ENCODE peak calls at places on chromosome 2, in ten cellular contexts. One of them, this sample, is unnamed.

GRCh38 chr2:100018312-100018711 is 124.1 kb downstream of the AFF3 start:
- DNase-seq in kidney: no peak
- DNase-seq in CD4-positive, alpha-beta T cell: no peak
- DNase-seq in AG04450: no peak
- DNase-seq in lower lobe of right lung: no peak
- DNase-seq in neural crest cell: no peak
- DNase-seq in HL-60: no peak
- DNase-seq in HCT116: no peak
- DNase-seq in MCF 10A: no peak
- DNase-seq in HFFc6: no peak
- DNase-seq in this sample: no peak

GRCh38 chr2:126859631-126860030 is 39.1 kb upstream of the TEX51 start:
- DNase-seq in CD4-positive, alpha-beta T cell: no peak
- DNase-seq in neural crest cell: no peak
- DNase-seq in lower lobe of right lung: no peak
- DNase-seq in HFFc6: no peak
- DNase-seq in kidney: no peak
- DNase-seq in HCT116: no peak
- DNase-seq in MCF 10A: no peak
- DNase-seq in AG04450: no peak
- DNase-seq in HL-60: no peak
- DNase-seq in this sample: no peak

GRCh38 chr2:105387225-105387624 is 11.6 kb downstream of the FHL2 start:
- DNase-seq in neural crest cell: no peak
- DNase-seq in HCT116: no peak
- DNase-seq in HL-60: no peak
- DNase-seq in HFFc6: no peak
- DNase-seq in lower lobe of right lung: no peak
- DNase-seq in CD4-positive, alpha-beta T cell: no peak
- DNase-seq in AG04450: no peak
- DNase-seq in kidney: no peak
- DNase-seq in MCF 10A: peak
- DNase-seq in this sample: no peak

GRCh38 chr2:3302751-3303582 is 74.7 kb downstream of the EIPR1 start:
- DNase-seq in AG04450: no peak
- DNase-seq in HCT116: no peak
- DNase-seq in lower lobe of right lung: peak
- DNase-seq in HFFc6: no peak
- DNase-seq in HL-60: no peak
- DNase-seq in neural crest cell: peak
- DNase-seq in MCF 10A: no peak
- DNase-seq in kidney: peak
- DNase-seq in CD4-positive, alpha-beta T cell: no peak
- DNase-seq in this sample: no peak

GRCh38 chr2:53312181-53312580 is 455.4 kb upstream of the CHAC2 start:
- DNase-seq in HFFc6: no peak
- DNase-seq in HCT116: no peak
- DNase-seq in MCF 10A: no peak
- DNase-seq in neural crest cell: no peak
- DNase-seq in HL-60: no peak
- DNase-seq in lower lobe of right lung: no peak
- DNase-seq in kidney: no peak
- DNase-seq in AG04450: no peak
- DNase-seq in CD4-positive, alpha-beta T cell: no peak
- DNase-seq in this sample: no peak

GRCh38 chr2:74587664-74588277 is 33.3 kb downstream of the DOK1 start:
- DNase-seq in AG04450: no peak
- DNase-seq in MCF 10A: peak
- DNase-seq in HCT116: peak
- DNase-seq in CD4-positive, alpha-beta T cell: peak
- DNase-seq in lower lobe of right lung: peak
- DNase-seq in kidney: no peak
- DNase-seq in HFFc6: peak
- DNase-seq in HL-60: no peak
- DNase-seq in neural crest cell: peak
- DNase-seq in this sample: peak

GRCh38 chr2:9952286-9952737 is 819 bp downstream of the GRHL1 start:
- DNase-seq in HCT116: no peak
- DNase-seq in HL-60: no peak
- DNase-seq in neural crest cell: no peak
- DNase-seq in MCF 10A: no peak
- DNase-seq in AG04450: no peak
- DNase-seq in kidney: no peak
- DNase-seq in lower lobe of right lung: no peak
- DNase-seq in HFFc6: no peak
- DNase-seq in CD4-positive, alpha-beta T cell: no peak
- DNase-seq in this sample: no peak

GRCh38 chr2:238379096-238379810 is 47.5 kb upstream of the ASB1 start:
- DNase-seq in HCT116: no peak
- DNase-seq in AG04450: no peak
- DNase-seq in kidney: no peak
- DNase-seq in HFFc6: no peak
- DNase-seq in HL-60: peak
- DNase-seq in lower lobe of right lung: peak
- DNase-seq in CD4-positive, alpha-beta T cell: no peak
- DNase-seq in neural crest cell: no peak
- DNase-seq in MCF 10A: no peak
- DNase-seq in this sample: peak

GRCh38 chr2:19504400-19505198 is 146.2 kb upstream of the OSR1 start:
- DNase-seq in lower lobe of right lung: no peak
- DNase-seq in AG04450: no peak
- DNase-seq in neural crest cell: no peak
- DNase-seq in HL-60: no peak
- DNase-seq in kidney: no peak
- DNase-seq in HFFc6: no peak
- DNase-seq in HCT116: no peak
- DNase-seq in MCF 10A: no peak
- DNase-seq in CD4-positive, alpha-beta T cell: no peak
- DNase-seq in this sample: no peak

DNA sequence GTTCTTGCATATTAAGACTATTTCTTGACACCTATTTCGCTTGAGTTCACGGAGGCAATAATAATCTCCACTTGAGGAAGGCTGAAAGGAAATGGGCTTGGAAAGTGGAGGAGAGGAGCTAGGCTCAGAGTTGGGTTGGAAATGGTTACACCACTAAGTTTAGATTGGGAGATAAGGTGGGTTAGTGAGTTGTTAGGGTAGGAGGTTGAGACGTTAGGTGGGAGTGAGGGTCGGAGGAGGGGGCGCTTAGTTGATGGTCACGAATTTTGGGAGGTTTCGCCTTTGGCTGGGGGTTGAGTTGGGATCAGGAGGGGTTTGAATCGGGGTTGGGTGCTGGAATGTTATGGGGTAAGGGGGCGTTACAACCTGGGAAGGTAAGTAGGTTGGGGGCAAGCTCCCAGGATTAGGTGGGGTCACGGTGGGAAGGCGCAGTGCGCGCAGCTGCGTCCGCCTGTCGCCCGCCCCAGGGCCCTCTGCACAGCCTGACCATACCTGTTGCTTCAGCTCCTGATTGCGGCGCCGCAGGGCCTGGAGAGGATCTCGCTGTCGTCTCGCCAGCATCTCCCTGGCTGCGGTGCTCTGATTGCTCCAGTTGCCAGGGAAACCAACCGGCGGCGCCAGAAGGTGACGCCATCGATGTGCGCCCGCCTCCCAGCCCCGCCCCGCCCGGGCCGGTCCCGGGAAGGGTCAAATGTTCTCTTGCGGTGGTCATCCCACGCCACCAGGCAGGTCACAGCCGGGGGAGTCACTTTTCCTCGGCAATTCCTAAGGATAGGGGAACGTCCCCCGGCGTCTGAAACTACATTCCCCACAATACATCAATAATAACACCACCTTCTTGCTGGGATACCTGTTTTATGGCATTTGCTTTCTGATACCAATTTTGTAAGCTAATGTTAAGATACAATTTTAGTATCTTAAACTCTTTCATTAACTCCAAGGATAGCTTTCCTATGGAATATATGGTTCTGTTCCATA is at the start of gene NPHP1:
- DNase-seq in HFFc6: peak
- DNase-seq in neural crest cell: peak
- DNase-seq in MCF 10A: peak
- DNase-seq in HL-60: peak
- DNase-seq in kidney: peak
- DNase-seq in AG04450: peak
- DNase-seq in HCT116: peak
- DNase-seq in CD4-positive, alpha-beta T cell: peak
- DNase-seq in lower lobe of right lung: peak
- DNase-seq in this sample: peak
- TF ChIP-seq CTCF in HFFc6: no peak
- TF ChIP-seq CTCF in neural crest cell: no peak
- TF ChIP-seq CTCF in MCF 10A: no peak
- TF ChIP-seq CTCF in HL-60: no peak
- TF ChIP-seq CTCF in kidney: peak
- TF ChIP-seq CTCF in AG04450: no peak
- TF ChIP-seq CTCF in HCT116: no peak
- TF ChIP-seq CTCF in CD4-positive, alpha-beta T cell: no peak
- TF ChIP-seq CTCF in lower lobe of right lung: no peak
- TF ChIP-seq CTCF in this sample: no peak

DNA sequence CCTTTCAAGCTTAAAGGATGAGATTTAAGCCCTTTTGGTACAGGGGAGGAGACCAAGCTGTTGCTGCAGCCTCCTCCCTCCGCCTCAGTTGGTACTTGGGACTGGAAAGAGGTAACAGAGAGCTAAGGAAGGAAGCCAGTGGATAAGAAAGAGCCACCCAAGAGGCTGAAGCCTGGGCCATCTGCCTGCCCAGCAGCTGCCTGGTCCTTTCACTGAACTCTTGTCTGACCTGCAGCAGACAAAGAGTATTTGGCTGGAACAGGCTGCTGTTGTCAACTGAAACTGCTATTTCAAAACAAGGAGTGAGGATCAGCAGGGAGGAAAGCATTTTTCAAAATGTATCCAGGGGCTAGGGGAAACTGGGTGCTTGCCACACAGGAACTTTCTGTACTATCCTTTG is 30.3 kb downstream of the TNS1 start:
- DNase-seq in MCF 10A: no peak
- DNase-seq in kidney: no peak
- DNase-seq in HCT116: no peak
- DNase-seq in HL-60: no peak
- DNase-seq in AG04450: no peak
- DNase-seq in neural crest cell: no peak
- DNase-seq in CD4-positive, alpha-beta T cell: no peak
- DNase-seq in lower lobe of right lung: peak
- DNase-seq in HFFc6: no peak
- DNase-seq in this sample: no peak
- TF ChIP-seq CTCF in MCF 10A: no peak
- TF ChIP-seq CTCF in kidney: no peak
- TF ChIP-seq CTCF in HCT116: no peak
- TF ChIP-seq CTCF in HL-60: no peak
- TF ChIP-seq CTCF in AG04450: no peak
- TF ChIP-seq CTCF in neural crest cell: no peak
- TF ChIP-seq CTCF in CD4-positive, alpha-beta T cell: no peak
- TF ChIP-seq CTCF in lower lobe of right lung: no peak
- TF ChIP-seq CTCF in HFFc6: no peak
- TF ChIP-seq CTCF in this sample: no peak

GRCh38 chr2:45483997-45484396 is 127.1 kb downstream of the SRBD1 start:
- DNase-seq in MCF 10A: peak
- DNase-seq in HL-60: no peak
- DNase-seq in HFFc6: peak
- DNase-seq in lower lobe of right lung: no peak
- DNase-seq in AG04450: no peak
- DNase-seq in HCT116: peak
- DNase-seq in neural crest cell: no peak
- DNase-seq in kidney: no peak
- DNase-seq in CD4-positive, alpha-beta T cell: no peak
- DNase-seq in this sample: no peak
- TF ChIP-seq CTCF in MCF 10A: peak
- TF ChIP-seq CTCF in HL-60: no peak
- TF ChIP-seq CTCF in HFFc6: peak
- TF ChIP-seq CTCF in lower lobe of right lung: peak
- TF ChIP-seq CTCF in AG04450: peak
- TF ChIP-seq CTCF in HCT116: peak
- TF ChIP-seq CTCF in neural crest cell: peak
- TF ChIP-seq CTCF in kidney: no peak
- TF ChIP-seq CTCF in CD4-positive, alpha-beta T cell: no peak
- TF ChIP-seq CTCF in this sample: no peak

GRCh38 chr2:180046202-180046601 is 39.1 kb upstream of the CWC22 start:
- DNase-seq in HL-60: no peak
- DNase-seq in CD4-positive, alpha-beta T cell: no peak
- DNase-seq in HCT116: no peak
- DNase-seq in neural crest cell: no peak
- DNase-seq in kidney: no peak
- DNase-seq in lower lobe of right lung: no peak
- DNase-seq in HFFc6: no peak
- DNase-seq in AG04450: no peak
- DNase-seq in MCF 10A: no peak
- DNase-seq in this sample: no peak

GRCh38 chr2:180038997-180039396 is 31.9 kb upstream of the CWC22 start:
- DNase-seq in kidney: no peak
- DNase-seq in HCT116: no peak
- DNase-seq in lower lobe of right lung: no peak
- DNase-seq in HL-60: no peak
- DNase-seq in neural crest cell: no peak
- DNase-seq in HFFc6: peak
- DNase-seq in MCF 10A: no peak
- DNase-seq in CD4-positive, alpha-beta T cell: no peak
- DNase-seq in AG04450: no peak
- DNase-seq in this sample: no peak

DNA sequence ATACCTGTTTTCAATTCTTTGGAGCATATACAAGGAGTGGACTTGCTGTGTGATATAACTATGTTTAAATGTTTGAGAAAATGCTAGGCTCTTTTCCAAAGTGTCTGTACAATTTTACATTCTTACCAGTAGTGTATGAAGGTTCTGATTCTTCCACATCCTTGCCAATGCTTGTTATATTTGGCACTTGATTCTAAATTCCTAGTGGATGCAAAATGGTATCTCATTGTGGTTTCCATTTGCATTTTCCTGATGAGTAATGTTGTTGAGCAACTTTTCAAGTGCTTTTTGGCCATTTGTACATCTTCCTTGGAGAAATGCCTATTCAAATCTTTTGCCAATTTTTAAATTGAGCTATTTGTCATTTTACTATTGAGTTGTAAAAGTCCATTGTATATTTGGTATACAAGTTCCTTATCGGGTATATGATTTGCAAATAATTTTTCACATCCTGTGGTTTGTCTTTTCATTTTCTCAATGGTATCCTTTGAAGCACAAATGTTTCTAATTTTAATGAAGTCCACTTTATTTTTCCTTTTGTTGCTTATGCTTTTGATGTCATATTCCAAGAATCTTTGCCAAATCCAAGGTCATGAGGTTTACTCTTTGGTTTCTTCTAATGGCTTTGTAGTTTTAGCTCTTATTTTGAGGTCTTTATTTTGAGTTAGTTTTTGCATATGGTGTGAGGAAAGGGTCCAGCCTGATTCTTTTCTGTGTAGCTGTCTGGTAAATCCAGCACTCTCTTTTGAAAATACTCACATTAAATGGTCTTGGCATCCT is 33.2 kb upstream of the CWC22 start:
- DNase-seq in HFFc6: peak
- DNase-seq in lower lobe of right lung: no peak
- DNase-seq in kidney: no peak
- DNase-seq in CD4-positive, alpha-beta T cell: no peak
- DNase-seq in MCF 10A: peak
- DNase-seq in AG04450: peak
- DNase-seq in neural crest cell: no peak
- DNase-seq in HL-60: no peak
- DNase-seq in HCT116: no peak
- DNase-seq in this sample: no peak
- TF ChIP-seq CTCF in HFFc6: peak
- TF ChIP-seq CTCF in lower lobe of right lung: no peak
- TF ChIP-seq CTCF in kidney: no peak
- TF ChIP-seq CTCF in CD4-positive, alpha-beta T cell: no peak
- TF ChIP-seq CTCF in MCF 10A: no peak
- TF ChIP-seq CTCF in AG04450: peak
- TF ChIP-seq CTCF in neural crest cell: no peak
- TF ChIP-seq CTCF in HL-60: no peak
- TF ChIP-seq CTCF in HCT116: no peak
- TF ChIP-seq CTCF in this sample: no peak